ENCODE peak calls at places on chromosomes 16 and 17, in seven cellular contexts. K is dorsolateral prefrontal cortex, R is AG04450, N is heart left ventricle, Z is fibroblast of mammary gland, J is neural progenitor cell, E is mucosa of descending colon. C is an unnamed sample.

GRCh38 chr16:30428055-30428454 is 1.8 kb downstream of the DCTPP1 start:
- DNase-seq in R (no peak), K (no peak), N (no peak), E (no peak), Z (no peak), J (no peak), C (no peak)

GRCh38 chr16:70430667-70431536 is 8.0 kb downstream of the ST3GAL2 start:
- DNase-seq in R (no peak), J (no peak), N (no peak), E (no peak), K (no peak), Z (peak), C (no peak)

GRCh38 chr16:61313931-61314330 is 722.3 kb downstream of the CDH8 start:
- DNase-seq in R (no peak), J (no peak), E (no peak), N (no peak), K (no peak), Z (no peak), C (no peak)

GRCh38 chr17:46001390-46002310 is 2.6 kb downstream of the STH start:
- DNase-seq in Z (no peak), N (no peak), R (no peak), J (no peak), E (no peak), K (no peak), C (no peak)

GRCh38 chr17:22268214-22268911 is 576.0 kb downstream of the KCNJ18 start:
- DNase-seq in N (no peak), E (no peak), Z (no peak), J (no peak), K (no peak), R (no peak), C (no peak)

GRCh38 chr17:17419166-17419565 is 57.6 kb upstream of the MED9 start:
- DNase-seq in N (no peak), J (no peak), Z (peak), E (no peak), R (no peak), K (no peak), C (no peak)

GRCh38 chr17:78915872-78916632 is 9.1 kb downstream of the TIMP2 start:
- DNase-seq in J (no peak), E (no peak), R (no peak), Z (peak), K (no peak), N (no peak), C (no peak)

GRCh38 chr16:63467513-63467912 is 1431.3 kb upstream of the CDH8 start:
- DNase-seq in E (no peak), J (no peak), K (no peak), R (no peak), Z (no peak), N (no peak), C (no peak)

GRCh38 chr17:79183221-79184158 is 108.9 kb downstream of the ENGASE start:
- DNase-seq in K (peak), N (no peak), R (no peak), E (no peak), Z (no peak), J (peak), C (no peak)

GRCh38 chr17:36601303-36602029 is at the start of gene MRM1:
- DNase-seq in Z (peak), E (peak), R (peak), J (peak), N (peak), K (peak), C (no peak)

GRCh38 chr17:48002920-48003685 is 32.2 kb downstream of the CDK5RAP3 start:
- DNase-seq in Z (no peak), K (no peak), E (no peak), J (peak), N (no peak), R (no peak), C (no peak)

GRCh38 chr17:2070241-2071023 is 15.5 kb downstream of the HIC1 start:
- DNase-seq in K (no peak), Z (no peak), R (no peak), E (no peak), J (no peak), N (no peak), C (no peak)

GRCh38 chr17:78532311-78532710 is 44.9 kb downstream of the DNAH17 start:
- DNase-seq in Z (no peak), K (no peak), R (no peak), E (no peak), N (no peak), J (no peak), C (no peak)

GRCh38 chr17:47935961-47936360 is 5.4 kb upstream of the PNPO start:
- DNase-seq in J (no peak), R (peak), Z (peak), N (no peak), K (no peak), E (no peak), C (no peak)

GRCh38 chr17:57607553-57608120 is 137.5 kb downstream of the CCDC182 start:
- DNase-seq in E (no peak), Z (peak), R (no peak), K (peak), N (no peak), J (no peak), C (no peak)

GRCh38 chr17:45873728-45874127 is 20.6 kb upstream of the MAPT start:
- DNase-seq in R (no peak), J (peak), N (no peak), K (no peak), Z (no peak), E (no peak), C (no peak)

GRCh38 chr17:61385091-61385868 is 14.4 kb upstream of the TBX2 start:
- DNase-seq in K (no peak), J (no peak), E (peak), Z (no peak), R (no peak), N (no peak), C (no peak)

GRCh38 chr16:84088695-84089395 is 27.9 kb downstream of the MBTPS1 start:
- DNase-seq in N (no peak), K (no peak), E (peak), Z (no peak), J (no peak), R (no peak), C (no peak)

GRCh38 chr17:17103160-17103559 is 60.9 kb downstream of the MPRIP start:
- DNase-seq in J (no peak), R (no peak), K (no peak), E (no peak), Z (no peak), N (peak), C (no peak)

GRCh38 chr17:76467809-76468633 is 618 bp downstream of the AANAT start:
- DNase-seq in E (peak), R (no peak), N (peak), Z (no peak), J (no peak), K (no peak), C (no peak)

GRCh38 chr16:11079657-11080187 is 135.4 kb downstream of the CLEC16A start:
- DNase-seq in Z (peak), R (peak), E (no peak), K (no peak), J (no peak), N (no peak), C (peak)

GRCh38 chr17:29151567-29151966 is 28.6 kb downstream of the MYO18A start:
- DNase-seq in N (no peak), E (no peak), J (peak), Z (no peak), R (no peak), K (no peak), C (no peak)

GRCh38 chr16:23670137-23670776 is 8.4 kb upstream of the PLK1 start:
- DNase-seq in E (no peak), J (no peak), Z (peak), K (no peak), N (no peak), R (peak), C (peak)

GRCh38 chr16:78199325-78200022 is 100.0 kb downstream of the WWOX start:
- DNase-seq in K (no peak), R (no peak), N (no peak), E (no peak), J (no peak), Z (no peak), C (no peak)

GRCh38 chr16:27430512-27430911 is 28.5 kb downstream of the IL21R start:
- DNase-seq in K (peak), E (no peak), R (no peak), J (no peak), N (no peak), Z (no peak), C (no peak)

GRCh38 chr16:79716645-79717323 is 116.2 kb upstream of the MAF start:
- DNase-seq in E (no peak), N (no peak), J (no peak), Z (no peak), K (no peak), R (no peak), C (no peak)

GRCh38 chr16:86929149-86929871 is 351.0 kb downstream of the FOXL1 start:
- DNase-seq in J (no peak), N (peak), Z (peak), R (peak), E (no peak), K (no peak), C (no peak)

GRCh38 chr17:44830359-44831269 is 527 bp upstream of the GJC1 start:
- DNase-seq in J (peak), Z (no peak), R (no peak), E (no peak), K (no peak), N (no peak), C (no peak)

GRCh38 chr17:42512246-42512645 is 23.8 kb upstream of the NAGLU start:
- DNase-seq in E (no peak), R (no peak), Z (no peak), K (peak), N (no peak), J (no peak), C (no peak)

GRCh38 chr17:79669861-79670260 is 59.0 kb upstream of the RBFOX3 start:
- DNase-seq in J (no peak), K (no peak), R (no peak), N (no peak), Z (no peak), E (no peak), C (no peak)

GRCh38 chr17:3024346-3024745 is 39.1 kb downstream of the OR1D5 start:
- DNase-seq in J (no peak), N (no peak), K (no peak), Z (no peak), R (no peak), E (no peak), C (no peak)

GRCh38 chr16:55656695-55657092 is 906 bp downstream of the SLC6A2 start:
- DNase-seq in E (no peak), N (no peak), R (no peak), J (no peak), Z (no peak), K (no peak), C (no peak)

GRCh38 chr16:55653106-55653505 is 2.7 kb upstream of the SLC6A2 start:
- DNase-seq in J (no peak), R (no peak), K (no peak), Z (no peak), N (no peak), E (no peak), C (no peak)

GRCh38 chr16:55657616-55658015 is 1.8 kb downstream of the SLC6A2 start:
- DNase-seq in J (no peak), K (no peak), R (no peak), E (no peak), Z (no peak), N (no peak), C (no peak)

GRCh38 chr16:55655381-55655708 is 443 bp upstream of the SLC6A2 start:
- DNase-seq in K (no peak), N (no peak), R (no peak), Z (no peak), J (no peak), E (no peak), C (no peak)

GRCh38 chr16:55655709-55656694 is at the start of gene SLC6A2:
- DNase-seq in R (no peak), J (peak), N (no peak), K (no peak), Z (no peak), E (no peak), C (no peak)
- H3K4me3 ChIP-seq in R (no peak), J (peak), N (peak), K (peak), Z (no peak), E (no peak), C (no peak)

GRCh38 chr16:57750796-57751538 is 15.4 kb downstream of the KATNB1 start:
- DNase-seq in K (no peak), R (no peak), N (peak), Z (no peak), J (no peak), E (peak), C (no peak)
- TF ChIP-seq CTCF in K (no peak), R (no peak), N (no peak), Z (no peak), J (no peak), E (no peak), C (no peak)

GRCh38 chr17:50920041-50920410 is 53.9 kb upstream of the TOB1 start:
- DNase-seq in K (no peak), E (no peak), J (no peak), N (no peak), Z (no peak), R (no peak), C (no peak)

GRCh38 chr17:50918933-50919296 is 52.8 kb upstream of the TOB1 start:
- DNase-seq in R (no peak), Z (peak), N (no peak), K (peak), J (no peak), E (peak), C (no peak)

GRCh38 chr17:50918071-50918932 is 52.1 kb upstream of the TOB1 start:
- DNase-seq in R (no peak), Z (no peak), N (no peak), K (no peak), E (no peak), J (no peak), C (no peak)

GRCh38 chr17:50920891-50921595 is 54.9 kb upstream of the TOB1 start:
- DNase-seq in N (no peak), J (peak), R (no peak), K (no peak), Z (no peak), E (peak), C (no peak)

DNA sequence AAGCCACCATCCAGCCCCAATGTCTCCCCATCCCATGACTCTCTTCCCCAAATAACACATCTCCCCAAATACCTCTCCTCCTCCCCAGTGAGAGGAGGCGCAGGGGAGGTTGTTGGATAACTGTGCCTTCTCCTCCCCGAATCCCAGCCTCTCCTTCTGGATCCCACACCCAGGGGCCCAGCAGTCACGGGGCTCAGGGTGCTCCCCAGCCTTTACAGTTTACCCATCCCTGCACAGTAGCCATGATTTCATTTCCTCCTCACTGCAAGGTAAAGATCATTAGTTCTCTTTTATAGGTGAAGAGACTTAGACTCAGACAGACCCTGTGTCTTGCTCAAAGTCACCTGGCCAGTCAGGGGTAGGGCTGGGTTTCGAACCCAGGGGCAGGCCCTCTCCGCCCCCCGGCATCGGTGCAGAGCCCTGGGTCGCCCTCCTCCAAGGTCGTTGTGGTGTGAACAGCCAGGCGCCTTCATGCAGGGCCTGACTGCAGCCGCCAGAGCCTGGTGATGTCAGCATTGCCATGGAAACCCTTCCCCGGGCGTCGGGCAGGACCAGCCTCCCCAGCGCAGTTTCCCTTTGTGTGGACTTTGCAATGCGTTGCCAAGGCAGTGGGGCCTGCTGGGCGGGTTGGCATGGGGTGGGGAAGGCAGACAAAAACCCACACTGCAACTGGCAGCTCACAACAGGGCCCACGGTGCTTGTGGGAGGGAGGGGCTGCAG is 53.3 kb upstream of the TOB1 start:
- DNase-seq in J (peak), Z (peak), R (peak), E (peak), K (peak), N (peak), C (peak)
- H3K4me3 ChIP-seq in J (no peak), Z (no peak), R (no peak), E (no peak), K (peak), N (no peak), C (no peak)

GRCh38 chr17:59366040-59366757 is 34.7 kb downstream of the YPEL2 start:
- DNase-seq in J (peak), Z (no peak), K (no peak), N (no peak), E (no peak), R (no peak), C (no peak)
- TF ChIP-seq CTCF in J (peak), Z (no peak), K (peak), N (no peak), E (no peak), R (peak), C (peak)

GRCh38 chr16:7083086-7083485 is 249.6 kb upstream of the RBFOX1 start:
- DNase-seq in R (no peak), J (no peak), E (no peak), N (no peak), Z (no peak), K (no peak), C (no peak)
- H3K4me3 ChIP-seq in R (no peak), J (no peak), E (no peak), N (no peak), Z (no peak), K (no peak), C (no peak)

DNA sequence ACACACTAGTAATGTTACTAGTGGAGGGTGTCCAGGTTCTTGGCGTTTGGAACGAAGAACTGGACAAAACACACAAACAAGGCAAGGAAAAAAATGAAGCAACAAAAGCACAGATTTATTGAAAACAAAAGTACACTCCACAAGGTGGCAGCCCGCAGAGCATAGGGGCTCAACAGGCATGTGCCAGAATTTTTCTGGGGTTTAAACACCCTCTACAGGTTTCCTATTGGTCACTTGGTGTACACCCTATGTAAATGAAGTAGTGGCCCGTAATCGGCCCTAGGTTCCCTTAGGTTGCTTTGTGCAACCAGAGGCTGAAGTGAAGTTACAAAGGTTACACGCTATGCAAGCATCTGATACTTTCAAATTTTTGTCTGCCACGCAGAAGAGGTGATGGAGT is 8.1 kb downstream of the OR2C1 start:
- DNase-seq in J (no peak), N (no peak), K (no peak), E (no peak), Z (no peak), R (no peak), C (no peak)
- TF ChIP-seq CTCF in J (no peak), N (no peak), K (no peak), E (no peak), Z (no peak), R (no peak), C (no peak)

DNA sequence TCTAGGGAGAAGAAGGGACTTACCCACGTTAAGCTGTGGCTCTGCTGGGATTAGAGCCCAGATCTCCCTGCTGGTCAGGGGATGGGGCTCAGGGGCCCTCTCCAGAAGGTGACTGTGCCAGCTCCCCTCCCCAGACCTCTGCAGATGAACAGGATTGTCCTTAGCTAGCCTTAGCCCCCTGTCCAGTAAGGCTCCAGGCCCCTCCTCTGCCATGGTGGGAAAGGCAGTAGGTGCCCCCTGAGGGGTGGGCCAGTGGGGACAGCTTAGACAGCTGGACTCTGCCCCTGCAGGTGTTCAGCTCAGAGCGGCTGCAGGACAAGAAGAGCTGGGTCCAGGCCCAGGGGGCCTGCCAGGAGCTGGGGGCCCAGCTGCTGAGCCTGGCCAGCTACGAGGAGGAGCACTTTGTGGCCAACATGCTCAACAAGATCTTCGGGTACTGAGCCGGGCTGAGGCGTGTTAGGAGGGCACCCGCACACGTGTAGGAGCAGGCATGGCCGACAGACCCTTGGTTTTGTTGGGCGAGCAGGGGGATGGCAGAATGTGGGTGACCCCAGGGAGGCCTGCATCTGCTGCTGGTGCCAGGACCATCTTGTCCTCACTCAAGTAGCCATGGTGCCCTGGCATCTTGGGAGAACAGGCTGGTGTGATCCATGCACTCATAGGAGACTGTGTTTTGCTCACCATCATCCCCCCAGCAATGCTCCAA is 50.9 kb downstream of the MRC2 start:
- DNase-seq in J (no peak), E (no peak), Z (no peak), K (no peak), N (peak), R (no peak), C (no peak)
- H3K4me3 ChIP-seq in J (no peak), E (no peak), Z (no peak), K (no peak), N (no peak), R (no peak), C (no peak)

GRCh38 chr17:63833026-63833740 is 5.7 kb upstream of the FTSJ3 start:
- DNase-seq in K (no peak), Z (no peak), N (no peak), E (no peak), R (no peak), J (no peak), C (no peak)

GRCh38 chr17:63832455-63832854 is 5.0 kb upstream of the FTSJ3 start:
- DNase-seq in R (no peak), K (no peak), Z (no peak), E (no peak), N (no peak), J (no peak), C (no peak)

GRCh38 chr17:63835167-63835720 is 7.2 kb downstream of the SMARCD2 start:
- DNase-seq in R (no peak), Z (no peak), N (no peak), E (no peak), K (no peak), J (no peak), C (no peak)

GRCh38 chr17:63833741-63834373 is 6.4 kb upstream of the FTSJ3 start:
- DNase-seq in E (no peak), K (no peak), N (no peak), Z (no peak), R (no peak), J (no peak), C (no peak)

GRCh38 chr17:63834431-63835166 is 7.1 kb upstream of the FTSJ3 start:
- DNase-seq in Z (peak), R (peak), E (no peak), K (peak), J (peak), N (no peak), C (no peak)
- TF ChIP-seq CTCF in Z (peak), R (peak), E (peak), K (peak), J (peak), N (peak), C (peak)

C was measured in epithelial cell of proximal tubule.